ENCODE peak calls at places on chromosomes 12 and 14, in nine cellular contexts. One of them, this sample, is unnamed.

GRCh38 chr12:54882074-54882473 is 27.8 kb downstream of the MUCL1 start:
- DNase-seq in fibroblast of the aortic adventitia: no peak
- DNase-seq in astrocyte of the spinal cord: no peak
- DNase-seq in HCT116: no peak
- DNase-seq in GM10248: no peak
- DNase-seq in colonic mucosa: no peak
- DNase-seq in gastrocnemius medialis: no peak
- DNase-seq in MCF 10A: no peak
- DNase-seq in breast epithelium: no peak
- DNase-seq in this sample: no peak

GRCh38 chr12:119659289-119659897 is 8.5 kb upstream of the PRKAB1 start:
- DNase-seq in fibroblast of the aortic adventitia: peak
- DNase-seq in astrocyte of the spinal cord: peak
- DNase-seq in HCT116: no peak
- DNase-seq in GM10248: peak
- DNase-seq in colonic mucosa: peak
- DNase-seq in gastrocnemius medialis: no peak
- DNase-seq in MCF 10A: peak
- DNase-seq in breast epithelium: no peak
- DNase-seq in this sample: peak

GRCh38 chr12:64923536-64923935 is 99.1 kb downstream of the TBC1D30 start:
- DNase-seq in fibroblast of the aortic adventitia: no peak
- DNase-seq in astrocyte of the spinal cord: no peak
- DNase-seq in HCT116: no peak
- DNase-seq in GM10248: no peak
- DNase-seq in colonic mucosa: no peak
- DNase-seq in gastrocnemius medialis: no peak
- DNase-seq in MCF 10A: no peak
- DNase-seq in breast epithelium: no peak
- DNase-seq in this sample: no peak

GRCh38 chr12:117564885-117565284 is 203.5 kb upstream of the NOS1 start:
- DNase-seq in fibroblast of the aortic adventitia: no peak
- DNase-seq in astrocyte of the spinal cord: peak
- DNase-seq in HCT116: no peak
- DNase-seq in GM10248: no peak
- DNase-seq in colonic mucosa: no peak
- DNase-seq in gastrocnemius medialis: no peak
- DNase-seq in MCF 10A: no peak
- DNase-seq in breast epithelium: no peak
- DNase-seq in this sample: peak

GRCh38 chr14:105258846-105259245 is 10.5 kb downstream of the BTBD6 start:
- DNase-seq in fibroblast of the aortic adventitia: no peak
- DNase-seq in astrocyte of the spinal cord: peak
- DNase-seq in HCT116: no peak
- DNase-seq in GM10248: no peak
- DNase-seq in colonic mucosa: peak
- DNase-seq in gastrocnemius medialis: no peak
- DNase-seq in MCF 10A: no peak
- DNase-seq in breast epithelium: no peak
- DNase-seq in this sample: no peak

GRCh38 chr14:76077340-76077739 is 74.4 kb upstream of the GPATCH2L start:
- DNase-seq in fibroblast of the aortic adventitia: no peak
- DNase-seq in astrocyte of the spinal cord: no peak
- DNase-seq in HCT116: no peak
- DNase-seq in GM10248: no peak
- DNase-seq in colonic mucosa: no peak
- DNase-seq in gastrocnemius medialis: no peak
- DNase-seq in MCF 10A: no peak
- DNase-seq in breast epithelium: no peak
- DNase-seq in this sample: no peak

GRCh38 chr12:12901158-12901791 is 9.9 kb downstream of the GPRC5A start:
- DNase-seq in fibroblast of the aortic adventitia: peak
- DNase-seq in astrocyte of the spinal cord: peak
- DNase-seq in HCT116: no peak
- DNase-seq in GM10248: no peak
- DNase-seq in colonic mucosa: peak
- DNase-seq in gastrocnemius medialis: peak
- DNase-seq in MCF 10A: peak
- DNase-seq in breast epithelium: no peak
- DNase-seq in this sample: no peak

GRCh38 chr14:63727231-63727735 is 582 bp downstream of the SGPP1 start:
- DNase-seq in fibroblast of the aortic adventitia: peak
- DNase-seq in astrocyte of the spinal cord: peak
- DNase-seq in HCT116: no peak
- DNase-seq in GM10248: peak
- DNase-seq in colonic mucosa: peak
- DNase-seq in gastrocnemius medialis: peak
- DNase-seq in MCF 10A: peak
- DNase-seq in breast epithelium: no peak
- DNase-seq in this sample: peak

GRCh38 chr12:71349950-71350349 is 89.6 kb upstream of the LGR5 start:
- DNase-seq in fibroblast of the aortic adventitia: no peak
- DNase-seq in astrocyte of the spinal cord: no peak
- DNase-seq in HCT116: no peak
- DNase-seq in GM10248: no peak
- DNase-seq in colonic mucosa: no peak
- DNase-seq in gastrocnemius medialis: no peak
- DNase-seq in MCF 10A: no peak
- DNase-seq in breast epithelium: no peak
- DNase-seq in this sample: no peak

GRCh38 chr14:69314327-69314726 is 54.4 kb downstream of the GALNT16 start:
- DNase-seq in fibroblast of the aortic adventitia: no peak
- DNase-seq in astrocyte of the spinal cord: no peak
- DNase-seq in HCT116: no peak
- DNase-seq in GM10248: no peak
- DNase-seq in colonic mucosa: no peak
- DNase-seq in gastrocnemius medialis: no peak
- DNase-seq in MCF 10A: no peak
- DNase-seq in breast epithelium: no peak
- DNase-seq in this sample: no peak

GRCh38 chr12:123063535-123063934 is 83.1 kb downstream of the ARL6IP4 start:
- DNase-seq in fibroblast of the aortic adventitia: no peak
- DNase-seq in astrocyte of the spinal cord: no peak
- DNase-seq in HCT116: no peak
- DNase-seq in GM10248: peak
- DNase-seq in colonic mucosa: no peak
- DNase-seq in gastrocnemius medialis: no peak
- DNase-seq in MCF 10A: peak
- DNase-seq in breast epithelium: no peak
- DNase-seq in this sample: peak

GRCh38 chr14:87837306-87837705 is 155.7 kb downstream of the GALC start:
- DNase-seq in fibroblast of the aortic adventitia: no peak
- DNase-seq in astrocyte of the spinal cord: no peak
- DNase-seq in HCT116: no peak
- DNase-seq in GM10248: no peak
- DNase-seq in colonic mucosa: no peak
- DNase-seq in gastrocnemius medialis: no peak
- DNase-seq in MCF 10A: no peak
- DNase-seq in breast epithelium: no peak
- DNase-seq in this sample: no peak

GRCh38 chr14:36521598-36522345 is 1.7 kb upstream of the NKX2-1 start:
- DNase-seq in fibroblast of the aortic adventitia: no peak
- DNase-seq in astrocyte of the spinal cord: no peak
- DNase-seq in HCT116: no peak
- DNase-seq in GM10248: peak
- DNase-seq in colonic mucosa: no peak
- DNase-seq in gastrocnemius medialis: no peak
- DNase-seq in MCF 10A: no peak
- DNase-seq in breast epithelium: no peak
- DNase-seq in this sample: no peak

GRCh38 chr12:32069071-32069470 is 37.6 kb upstream of the BICD1 start:
- DNase-seq in fibroblast of the aortic adventitia: peak
- DNase-seq in astrocyte of the spinal cord: peak
- DNase-seq in HCT116: no peak
- DNase-seq in GM10248: no peak
- DNase-seq in colonic mucosa: no peak
- DNase-seq in gastrocnemius medialis: no peak
- DNase-seq in MCF 10A: no peak
- DNase-seq in breast epithelium: no peak
- DNase-seq in this sample: no peak

GRCh38 chr12:118548887-118549286 is 172.5 kb downstream of the SUDS3 start:
- DNase-seq in fibroblast of the aortic adventitia: no peak
- DNase-seq in astrocyte of the spinal cord: no peak
- DNase-seq in HCT116: no peak
- DNase-seq in GM10248: no peak
- DNase-seq in colonic mucosa: no peak
- DNase-seq in gastrocnemius medialis: no peak
- DNase-seq in MCF 10A: no peak
- DNase-seq in breast epithelium: no peak
- DNase-seq in this sample: no peak

GRCh38 chr12:93776581-93777018 is 99.4 kb downstream of the CRADD start:
- DNase-seq in fibroblast of the aortic adventitia: peak
- DNase-seq in astrocyte of the spinal cord: peak
- DNase-seq in HCT116: no peak
- DNase-seq in GM10248: no peak
- DNase-seq in colonic mucosa: no peak
- DNase-seq in gastrocnemius medialis: no peak
- DNase-seq in MCF 10A: peak
- DNase-seq in breast epithelium: no peak
- DNase-seq in this sample: no peak

GRCh38 chr12:106304797-106305196 is 2.3 kb downstream of the TCP11L2 start:
- DNase-seq in fibroblast of the aortic adventitia: no peak
- DNase-seq in astrocyte of the spinal cord: no peak
- DNase-seq in HCT116: no peak
- DNase-seq in GM10248: no peak
- DNase-seq in colonic mucosa: no peak
- DNase-seq in gastrocnemius medialis: no peak
- DNase-seq in MCF 10A: no peak
- DNase-seq in breast epithelium: no peak
- DNase-seq in this sample: no peak

GRCh38 chr12:78406776-78407335 is 457.7 kb upstream of the SYT1 start:
- DNase-seq in fibroblast of the aortic adventitia: peak
- DNase-seq in astrocyte of the spinal cord: peak
- DNase-seq in HCT116: no peak
- DNase-seq in GM10248: peak
- DNase-seq in colonic mucosa: no peak
- DNase-seq in gastrocnemius medialis: no peak
- DNase-seq in MCF 10A: no peak
- DNase-seq in breast epithelium: no peak
- DNase-seq in this sample: no peak

GRCh38 chr14:22039938-22040780 is 366.5 kb upstream of the OR4E1 start:
- DNase-seq in fibroblast of the aortic adventitia: no peak
- DNase-seq in astrocyte of the spinal cord: no peak
- DNase-seq in HCT116: peak
- DNase-seq in GM10248: no peak
- DNase-seq in colonic mucosa: no peak
- DNase-seq in gastrocnemius medialis: no peak
- DNase-seq in MCF 10A: peak
- DNase-seq in breast epithelium: no peak
- DNase-seq in this sample: no peak

GRCh38 chr12:105214141-105214540 is 21.8 kb downstream of the APPL2 start:
- DNase-seq in fibroblast of the aortic adventitia: no peak
- DNase-seq in astrocyte of the spinal cord: peak
- DNase-seq in HCT116: no peak
- DNase-seq in GM10248: no peak
- DNase-seq in colonic mucosa: no peak
- DNase-seq in gastrocnemius medialis: no peak
- DNase-seq in MCF 10A: peak
- DNase-seq in breast epithelium: peak
- DNase-seq in this sample: no peak

GRCh38 chr14:38420045-38420444 is 164.2 kb upstream of the CLEC14A start:
- DNase-seq in fibroblast of the aortic adventitia: peak
- DNase-seq in astrocyte of the spinal cord: no peak
- DNase-seq in HCT116: no peak
- DNase-seq in GM10248: no peak
- DNase-seq in colonic mucosa: no peak
- DNase-seq in gastrocnemius medialis: no peak
- DNase-seq in MCF 10A: peak
- DNase-seq in breast epithelium: no peak
- DNase-seq in this sample: no peak

GRCh38 chr14:75306917-75307699 is 28.5 kb downstream of the FOS start:
- DNase-seq in fibroblast of the aortic adventitia: no peak
- DNase-seq in astrocyte of the spinal cord: no peak
- DNase-seq in HCT116: peak
- DNase-seq in GM10248: peak
- DNase-seq in colonic mucosa: no peak
- DNase-seq in gastrocnemius medialis: no peak
- DNase-seq in MCF 10A: peak
- DNase-seq in breast epithelium: no peak
- DNase-seq in this sample: no peak

GRCh38 chr12:51744235-51744634 is 104.3 kb downstream of the FIGNL2 start:
- DNase-seq in fibroblast of the aortic adventitia: no peak
- DNase-seq in astrocyte of the spinal cord: peak
- DNase-seq in HCT116: no peak
- DNase-seq in GM10248: no peak
- DNase-seq in colonic mucosa: no peak
- DNase-seq in gastrocnemius medialis: no peak
- DNase-seq in MCF 10A: no peak
- DNase-seq in breast epithelium: no peak
- DNase-seq in this sample: no peak

GRCh38 chr14:52013984-52014600 is 24.7 kb downstream of the RTRAF start:
- DNase-seq in fibroblast of the aortic adventitia: no peak
- DNase-seq in astrocyte of the spinal cord: no peak
- DNase-seq in HCT116: no peak
- DNase-seq in GM10248: no peak
- DNase-seq in colonic mucosa: no peak
- DNase-seq in gastrocnemius medialis: no peak
- DNase-seq in MCF 10A: no peak
- DNase-seq in breast epithelium: no peak
- DNase-seq in this sample: peak
- TF ChIP-seq CTCF in fibroblast of the aortic adventitia: peak
- TF ChIP-seq CTCF in astrocyte of the spinal cord: peak
- TF ChIP-seq CTCF in HCT116: peak
- TF ChIP-seq CTCF in GM10248: peak
- TF ChIP-seq CTCF in colonic mucosa: no peak
- TF ChIP-seq CTCF in gastrocnemius medialis: no peak
- TF ChIP-seq CTCF in MCF 10A: peak
- TF ChIP-seq CTCF in breast epithelium: no peak
- TF ChIP-seq CTCF in this sample: peak

GRCh38 chr12:145369-145960 is 68.5 kb downstream of the SLC6A12 start:
- DNase-seq in fibroblast of the aortic adventitia: peak
- DNase-seq in astrocyte of the spinal cord: no peak
- DNase-seq in HCT116: no peak
- DNase-seq in GM10248: no peak
- DNase-seq in colonic mucosa: no peak
- DNase-seq in gastrocnemius medialis: no peak
- DNase-seq in MCF 10A: no peak
- DNase-seq in breast epithelium: no peak
- DNase-seq in this sample: no peak
- TF ChIP-seq CTCF in fibroblast of the aortic adventitia: no peak
- TF ChIP-seq CTCF in astrocyte of the spinal cord: no peak
- TF ChIP-seq CTCF in HCT116: no peak
- TF ChIP-seq CTCF in GM10248: no peak
- TF ChIP-seq CTCF in colonic mucosa: no peak
- TF ChIP-seq CTCF in gastrocnemius medialis: no peak
- TF ChIP-seq CTCF in MCF 10A: no peak
- TF ChIP-seq CTCF in breast epithelium: no peak
- TF ChIP-seq CTCF in this sample: no peak

GRCh38 chr14:106848330-106849121 is 1322.1 kb downstream of the TMEM121 start:
- DNase-seq in fibroblast of the aortic adventitia: no peak
- DNase-seq in astrocyte of the spinal cord: no peak
- DNase-seq in HCT116: no peak
- DNase-seq in GM10248: peak
- DNase-seq in colonic mucosa: peak
- DNase-seq in gastrocnemius medialis: no peak
- DNase-seq in MCF 10A: peak
- DNase-seq in breast epithelium: no peak
- DNase-seq in this sample: no peak
- TF ChIP-seq CTCF in fibroblast of the aortic adventitia: no peak
- TF ChIP-seq CTCF in astrocyte of the spinal cord: no peak
- TF ChIP-seq CTCF in HCT116: no peak
- TF ChIP-seq CTCF in GM10248: peak
- TF ChIP-seq CTCF in colonic mucosa: no peak
- TF ChIP-seq CTCF in gastrocnemius medialis: no peak
- TF ChIP-seq CTCF in MCF 10A: peak
- TF ChIP-seq CTCF in breast epithelium: no peak
- TF ChIP-seq CTCF in this sample: no peak

GRCh38 chr14:31745741-31746140 is 184.5 kb downstream of the NUBPL start:
- DNase-seq in fibroblast of the aortic adventitia: no peak
- DNase-seq in astrocyte of the spinal cord: no peak
- DNase-seq in HCT116: no peak
- DNase-seq in GM10248: no peak
- DNase-seq in colonic mucosa: no peak
- DNase-seq in gastrocnemius medialis: no peak
- DNase-seq in MCF 10A: no peak
- DNase-seq in breast epithelium: no peak
- DNase-seq in this sample: no peak
- TF ChIP-seq CTCF in fibroblast of the aortic adventitia: no peak
- TF ChIP-seq CTCF in astrocyte of the spinal cord: no peak
- TF ChIP-seq CTCF in HCT116: peak
- TF ChIP-seq CTCF in GM10248: no peak
- TF ChIP-seq CTCF in colonic mucosa: no peak
- TF ChIP-seq CTCF in gastrocnemius medialis: no peak
- TF ChIP-seq CTCF in MCF 10A: peak
- TF ChIP-seq CTCF in breast epithelium: no peak
- TF ChIP-seq CTCF in this sample: no peak

This sample was measured in neural crest cell.